ENCODE peak calls at places on chromosomes 11 and 22, in five cellular contexts. Y is AG04450; W is cardiac muscle cell; X is fibroblast of the aortic adventitia; Q is CD8-positive, alpha-beta T cell. T is an unnamed sample.

GRCh38 chr11:122258446-122258994 is 142.5 kb upstream of the BLID start:
- DNase-seq in Y (no peak), W (no peak), X (no peak), Q (no peak), T (no peak)

GRCh38 chr11:94563848-94564442 is 3.2 kb upstream of the PIWIL4 start:
- DNase-seq in Y (no peak), W (no peak), X (no peak), Q (no peak), T (no peak)

GRCh38 chr22:35835267-35835997 is 117.8 kb downstream of the APOL5 start:
- DNase-seq in Y (no peak), W (no peak), X (peak), Q (no peak), T (no peak)

GRCh38 chr11:97683733-97684132 is 1293.9 kb downstream of the JRKL start:
- DNase-seq in Y (no peak), W (peak), X (no peak), Q (no peak), T (no peak)

GRCh38 chr11:59273008-59273841 is 60.5 kb upstream of the MPEG1 start:
- DNase-seq in Y (no peak), W (no peak), X (no peak), Q (no peak), T (no peak)

GRCh38 chr11:82814379-82814778 is 80.7 kb upstream of the FAM181B start:
- DNase-seq in Y (no peak), W (no peak), X (no peak), Q (no peak), T (no peak)

GRCh38 chr22:49404020-49404419 is 423.7 kb downstream of the BRD1 start:
- DNase-seq in Y (no peak), W (no peak), X (no peak), Q (no peak), T (no peak)

GRCh38 chr11:131633978-131634377 is 263.6 kb downstream of the NTM start:
- DNase-seq in Y (no peak), W (no peak), X (no peak), Q (no peak), T (no peak)

GRCh38 chr22:50232481-50233151 is 12.2 kb downstream of the TUBGCP6 start:
- DNase-seq in Y (no peak), W (no peak), X (no peak), Q (no peak), T (no peak)

GRCh38 chr11:123020968-123021367 is 39.3 kb upstream of the BSX start:
- DNase-seq in Y (peak), W (peak), X (peak), Q (no peak), T (peak)

GRCh38 chr11:72712168-72712721 is 38.0 kb upstream of the PDE2A start:
- DNase-seq in Y (no peak), W (no peak), X (no peak), Q (no peak), T (no peak)

GRCh38 chr11:115916596-115916995 is 412.4 kb upstream of the CADM1 start:
- DNase-seq in Y (no peak), W (no peak), X (no peak), Q (no peak), T (no peak)

GRCh38 chr11:325796-326591 is 5.3 kb upstream of the IFITM3 start:
- DNase-seq in Y (no peak), W (no peak), X (no peak), Q (no peak), T (no peak)

GRCh38 chr11:102561636-102562035 is 31.1 kb upstream of the MMP7 start:
- DNase-seq in Y (no peak), W (no peak), X (no peak), Q (no peak), T (no peak)
- H3K4me3 ChIP-seq in Y (no peak), W (no peak), X (no peak), Q (no peak), T (no peak)

GRCh38 chr22:25935266-25936058 is 193.5 kb downstream of the MYO18B start:
- DNase-seq in Y (no peak), W (no peak), X (no peak), Q (no peak), T (no peak)
- H3K4me3 ChIP-seq in Y (no peak), W (no peak), X (no peak), Q (no peak), T (no peak)

GRCh38 chr11:19988598-19988997 is 171.7 kb downstream of the DBX1 start:
- DNase-seq in Y (peak), W (peak), X (peak), Q (no peak), T (peak)
- H3K4me3 ChIP-seq in Y (no peak), W (no peak), X (no peak), Q (no peak), T (no peak)

GRCh38 chr22:46062232-46062615 is 85.3 kb upstream of the WNT7B start:
- DNase-seq in Y (no peak), W (no peak), X (no peak), Q (no peak), T (no peak)
- H3K4me3 ChIP-seq in Y (no peak), W (no peak), X (no peak), Q (no peak), T (no peak)

GRCh38 chr11:118528511-118528910 is 1.2 kb downstream of the TTC36 start:
- DNase-seq in Y (no peak), W (no peak), X (no peak), Q (no peak), T (no peak)

GRCh38 chr11:118530683-118531596 is at the start of gene TMEM25:
- DNase-seq in Y (no peak), W (peak), X (peak), Q (peak), T (peak)

GRCh38 chr11:118530180-118530682 is 761 bp upstream of the TMEM25 start:
- DNase-seq in Y (no peak), W (no peak), X (peak), Q (no peak), T (peak)

GRCh38 chr11:118531597-118532084 is 649 bp downstream of the TMEM25 start:
- DNase-seq in Y (no peak), W (no peak), X (no peak), Q (no peak), T (no peak)

GRCh38 chr11:118529584-118530175 is 1.3 kb upstream of the TMEM25 start:
- DNase-seq in Y (no peak), W (no peak), X (no peak), Q (no peak), T (no peak)
- H3K4me3 ChIP-seq in Y (peak), W (peak), X (peak), Q (peak), T (peak)

DNA sequence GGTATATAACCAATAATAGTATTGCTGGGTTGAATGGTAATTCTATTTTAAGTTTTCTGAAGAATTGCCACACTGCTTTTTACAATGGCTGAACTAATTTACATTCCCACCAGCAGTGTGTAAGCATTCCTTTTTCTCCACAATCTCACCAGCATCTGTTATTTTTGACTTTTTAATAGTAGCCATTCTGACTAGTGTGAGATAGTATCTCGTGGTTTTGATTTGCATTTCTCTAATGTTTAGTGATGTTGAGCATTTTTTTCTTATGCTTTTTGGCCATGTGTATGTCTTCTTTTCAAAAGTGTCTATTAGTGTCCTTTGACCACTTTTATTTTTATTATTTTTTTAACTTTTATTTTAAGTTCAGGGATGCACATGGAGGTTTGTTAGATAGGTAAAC is 275.3 kb downstream of the METTL15 start:
- DNase-seq in Y (no peak), W (no peak), X (peak), Q (no peak), T (peak)
- H3K4me3 ChIP-seq in Y (no peak), W (no peak), X (no peak), Q (no peak), T (no peak)

T was measured in astrocyte of the spinal cord.